ENCODE peak calls at places on chromosome 7, in nine cellular contexts. One of them, this sample, is unnamed.

GRCh38 chr7:26305048-26305868 is 13.6 kb downstream of the SNX10 start:
- DNase-seq in endothelial cell: no peak
- DNase-seq in adrenal gland: peak
- DNase-seq in epithelial cell of esophagus: no peak
- DNase-seq in hepatocyte: peak
- DNase-seq in AG09319: no peak
- DNase-seq in psoas muscle: no peak
- DNase-seq in spleen: peak
- DNase-seq in cardiac fibroblast: no peak
- DNase-seq in this sample: peak

GRCh38 chr7:151844080-151844827 is 32.7 kb downstream of the PRKAG2 start:
- DNase-seq in endothelial cell: no peak
- DNase-seq in adrenal gland: no peak
- DNase-seq in epithelial cell of esophagus: peak
- DNase-seq in hepatocyte: peak
- DNase-seq in AG09319: no peak
- DNase-seq in psoas muscle: no peak
- DNase-seq in spleen: no peak
- DNase-seq in cardiac fibroblast: peak
- DNase-seq in this sample: no peak

GRCh38 chr7:1209097-1209496 is 23.6 kb upstream of the UNCX start:
- DNase-seq in endothelial cell: no peak
- DNase-seq in adrenal gland: no peak
- DNase-seq in epithelial cell of esophagus: no peak
- DNase-seq in hepatocyte: no peak
- DNase-seq in AG09319: no peak
- DNase-seq in psoas muscle: no peak
- DNase-seq in spleen: no peak
- DNase-seq in cardiac fibroblast: no peak
- DNase-seq in this sample: no peak

GRCh38 chr7:100085515-100085914 is 3.3 kb upstream of the COPS6 start:
- DNase-seq in endothelial cell: no peak
- DNase-seq in adrenal gland: no peak
- DNase-seq in epithelial cell of esophagus: no peak
- DNase-seq in hepatocyte: no peak
- DNase-seq in AG09319: no peak
- DNase-seq in psoas muscle: no peak
- DNase-seq in spleen: no peak
- DNase-seq in cardiac fibroblast: no peak
- DNase-seq in this sample: no peak

GRCh38 chr7:98418636-98419315 is 17.9 kb upstream of the BAIAP2L1 start:
- DNase-seq in endothelial cell: no peak
- DNase-seq in adrenal gland: peak
- DNase-seq in epithelial cell of esophagus: peak
- DNase-seq in hepatocyte: peak
- DNase-seq in AG09319: peak
- DNase-seq in psoas muscle: peak
- DNase-seq in spleen: peak
- DNase-seq in cardiac fibroblast: peak
- DNase-seq in this sample: no peak

GRCh38 chr7:1719913-1720312 is 49.8 kb downstream of the ELFN1 start:
- DNase-seq in endothelial cell: no peak
- DNase-seq in adrenal gland: no peak
- DNase-seq in epithelial cell of esophagus: no peak
- DNase-seq in hepatocyte: no peak
- DNase-seq in AG09319: no peak
- DNase-seq in psoas muscle: no peak
- DNase-seq in spleen: no peak
- DNase-seq in cardiac fibroblast: no peak
- DNase-seq in this sample: no peak

GRCh38 chr7:74417419-74417971 is 36.2 kb upstream of the GTF2IRD1 start:
- DNase-seq in endothelial cell: peak
- DNase-seq in adrenal gland: peak
- DNase-seq in epithelial cell of esophagus: peak
- DNase-seq in hepatocyte: peak
- DNase-seq in AG09319: peak
- DNase-seq in psoas muscle: peak
- DNase-seq in spleen: peak
- DNase-seq in cardiac fibroblast: peak
- DNase-seq in this sample: peak

GRCh38 chr7:130914589-130915294 is 180.7 kb upstream of the KLF14 start:
- DNase-seq in endothelial cell: no peak
- DNase-seq in adrenal gland: no peak
- DNase-seq in epithelial cell of esophagus: no peak
- DNase-seq in hepatocyte: no peak
- DNase-seq in AG09319: no peak
- DNase-seq in psoas muscle: no peak
- DNase-seq in spleen: no peak
- DNase-seq in cardiac fibroblast: no peak
- DNase-seq in this sample: no peak

GRCh38 chr7:45915606-45916005 is 5.5 kb downstream of the IGFBP3 start:
- DNase-seq in endothelial cell: no peak
- DNase-seq in adrenal gland: no peak
- DNase-seq in epithelial cell of esophagus: no peak
- DNase-seq in hepatocyte: no peak
- DNase-seq in AG09319: no peak
- DNase-seq in psoas muscle: no peak
- DNase-seq in spleen: no peak
- DNase-seq in cardiac fibroblast: no peak
- DNase-seq in this sample: no peak

GRCh38 chr7:19122018-19122588 is 4.7 kb upstream of the TWIST1 start:
- DNase-seq in endothelial cell: no peak
- DNase-seq in adrenal gland: no peak
- DNase-seq in epithelial cell of esophagus: peak
- DNase-seq in hepatocyte: no peak
- DNase-seq in AG09319: no peak
- DNase-seq in psoas muscle: no peak
- DNase-seq in spleen: no peak
- DNase-seq in cardiac fibroblast: peak
- DNase-seq in this sample: no peak

GRCh38 chr7:128219646-128220045 is 21.4 kb upstream of the LEP start:
- DNase-seq in endothelial cell: no peak
- DNase-seq in adrenal gland: no peak
- DNase-seq in epithelial cell of esophagus: no peak
- DNase-seq in hepatocyte: no peak
- DNase-seq in AG09319: no peak
- DNase-seq in psoas muscle: no peak
- DNase-seq in spleen: no peak
- DNase-seq in cardiac fibroblast: no peak
- DNase-seq in this sample: no peak

GRCh38 chr7:128215281-128215680 is 25.8 kb upstream of the LEP start:
- DNase-seq in endothelial cell: no peak
- DNase-seq in adrenal gland: no peak
- DNase-seq in epithelial cell of esophagus: peak
- DNase-seq in hepatocyte: no peak
- DNase-seq in AG09319: peak
- DNase-seq in psoas muscle: no peak
- DNase-seq in spleen: no peak
- DNase-seq in cardiac fibroblast: peak
- DNase-seq in this sample: no peak

GRCh38 chr7:128215739-128216138 is 25.3 kb upstream of the LEP start:
- DNase-seq in endothelial cell: no peak
- DNase-seq in adrenal gland: no peak
- DNase-seq in epithelial cell of esophagus: no peak
- DNase-seq in hepatocyte: no peak
- DNase-seq in AG09319: peak
- DNase-seq in psoas muscle: no peak
- DNase-seq in spleen: no peak
- DNase-seq in cardiac fibroblast: peak
- DNase-seq in this sample: no peak

GRCh38 chr7:128217030-128217805 is 23.9 kb upstream of the LEP start:
- DNase-seq in endothelial cell: no peak
- DNase-seq in adrenal gland: no peak
- DNase-seq in epithelial cell of esophagus: peak
- DNase-seq in hepatocyte: no peak
- DNase-seq in AG09319: no peak
- DNase-seq in psoas muscle: peak
- DNase-seq in spleen: peak
- DNase-seq in cardiac fibroblast: peak
- DNase-seq in this sample: no peak

DNA sequence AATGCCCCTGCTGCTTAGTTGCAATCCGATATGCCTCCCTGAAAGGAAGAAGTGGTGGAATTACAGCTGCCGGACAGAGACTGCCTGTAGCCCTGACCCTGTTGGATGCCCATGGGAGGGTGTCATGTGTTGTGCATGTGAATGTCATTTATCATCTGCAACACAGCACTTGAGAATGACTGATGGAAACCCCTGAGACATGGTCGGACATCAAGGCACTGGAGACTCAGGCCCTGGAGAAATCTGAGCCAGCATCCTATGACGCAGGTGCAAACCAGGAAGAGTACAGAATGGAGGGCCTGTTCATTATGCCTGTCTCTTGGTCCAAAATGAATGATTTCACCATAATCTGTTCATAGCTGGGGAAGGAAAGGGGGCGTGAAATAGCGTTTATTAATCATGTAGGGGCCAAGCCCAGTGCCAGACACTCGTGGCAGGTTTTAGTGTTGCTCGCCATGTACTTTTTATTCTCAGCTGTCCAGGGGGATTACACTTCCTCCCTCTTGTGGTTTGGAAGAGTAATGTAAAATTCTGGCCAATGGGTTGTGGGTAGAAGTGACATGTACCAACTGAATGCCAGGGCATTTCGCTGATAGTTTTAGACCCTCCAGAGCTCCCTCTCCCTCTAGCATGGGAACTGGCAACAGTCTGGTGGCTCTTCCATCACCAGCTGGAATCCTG is 23.0 kb upstream of the LEP start:
- DNase-seq in endothelial cell: no peak
- DNase-seq in adrenal gland: no peak
- DNase-seq in epithelial cell of esophagus: no peak
- DNase-seq in hepatocyte: no peak
- DNase-seq in AG09319: no peak
- DNase-seq in psoas muscle: no peak
- DNase-seq in spleen: no peak
- DNase-seq in cardiac fibroblast: no peak
- DNase-seq in this sample: no peak
- TF ChIP-seq CTCF in endothelial cell: peak
- TF ChIP-seq CTCF in adrenal gland: no peak
- TF ChIP-seq CTCF in epithelial cell of esophagus: no peak
- TF ChIP-seq CTCF in hepatocyte: no peak
- TF ChIP-seq CTCF in AG09319: no peak
- TF ChIP-seq CTCF in psoas muscle: no peak
- TF ChIP-seq CTCF in spleen: no peak
- TF ChIP-seq CTCF in cardiac fibroblast: peak
- TF ChIP-seq CTCF in this sample: no peak

GRCh38 chr7:155007947-155008346 is 5.0 kb upstream of the PAXIP1 start:
- DNase-seq in endothelial cell: peak
- DNase-seq in adrenal gland: no peak
- DNase-seq in epithelial cell of esophagus: peak
- DNase-seq in hepatocyte: no peak
- DNase-seq in AG09319: no peak
- DNase-seq in psoas muscle: no peak
- DNase-seq in spleen: no peak
- DNase-seq in cardiac fibroblast: peak
- DNase-seq in this sample: no peak

GRCh38 chr7:155011081-155011480 is 8.2 kb upstream of the PAXIP1 start:
- DNase-seq in endothelial cell: no peak
- DNase-seq in adrenal gland: no peak
- DNase-seq in epithelial cell of esophagus: no peak
- DNase-seq in hepatocyte: no peak
- DNase-seq in AG09319: no peak
- DNase-seq in psoas muscle: no peak
- DNase-seq in spleen: no peak
- DNase-seq in cardiac fibroblast: no peak
- DNase-seq in this sample: no peak

GRCh38 chr7:155009570-155010157 is 6.7 kb upstream of the PAXIP1 start:
- DNase-seq in endothelial cell: no peak
- DNase-seq in adrenal gland: no peak
- DNase-seq in epithelial cell of esophagus: peak
- DNase-seq in hepatocyte: no peak
- DNase-seq in AG09319: no peak
- DNase-seq in psoas muscle: no peak
- DNase-seq in spleen: no peak
- DNase-seq in cardiac fibroblast: no peak
- DNase-seq in this sample: no peak
- TF ChIP-seq CTCF in endothelial cell: peak
- TF ChIP-seq CTCF in adrenal gland: peak
- TF ChIP-seq CTCF in epithelial cell of esophagus: peak
- TF ChIP-seq CTCF in hepatocyte: peak
- TF ChIP-seq CTCF in AG09319: peak
- TF ChIP-seq CTCF in psoas muscle: peak
- TF ChIP-seq CTCF in spleen: no peak
- TF ChIP-seq CTCF in cardiac fibroblast: peak
- TF ChIP-seq CTCF in this sample: peak

GRCh38 chr7:11341285-11341944 is 367.7 kb downstream of the PHF14 start:
- DNase-seq in endothelial cell: peak
- DNase-seq in adrenal gland: no peak
- DNase-seq in epithelial cell of esophagus: peak
- DNase-seq in hepatocyte: peak
- DNase-seq in AG09319: no peak
- DNase-seq in psoas muscle: no peak
- DNase-seq in spleen: no peak
- DNase-seq in cardiac fibroblast: peak
- DNase-seq in this sample: no peak
- TF ChIP-seq CTCF in endothelial cell: peak
- TF ChIP-seq CTCF in adrenal gland: peak
- TF ChIP-seq CTCF in epithelial cell of esophagus: peak
- TF ChIP-seq CTCF in hepatocyte: peak
- TF ChIP-seq CTCF in AG09319: peak
- TF ChIP-seq CTCF in psoas muscle: no peak
- TF ChIP-seq CTCF in spleen: no peak
- TF ChIP-seq CTCF in cardiac fibroblast: peak
- TF ChIP-seq CTCF in this sample: peak

GRCh38 chr7:84073476-84073875 is 121.1 kb downstream of the SEMA3A start:
- DNase-seq in endothelial cell: no peak
- DNase-seq in adrenal gland: no peak
- DNase-seq in epithelial cell of esophagus: no peak
- DNase-seq in hepatocyte: no peak
- DNase-seq in AG09319: no peak
- DNase-seq in psoas muscle: no peak
- DNase-seq in spleen: no peak
- DNase-seq in cardiac fibroblast: peak
- DNase-seq in this sample: no peak

GRCh38 chr7:84070770-84071169 is 123.8 kb downstream of the SEMA3A start:
- DNase-seq in endothelial cell: no peak
- DNase-seq in adrenal gland: no peak
- DNase-seq in epithelial cell of esophagus: no peak
- DNase-seq in hepatocyte: no peak
- DNase-seq in AG09319: no peak
- DNase-seq in psoas muscle: no peak
- DNase-seq in spleen: no peak
- DNase-seq in cardiac fibroblast: no peak
- DNase-seq in this sample: no peak

GRCh38 chr7:84069036-84069435 is 125.6 kb downstream of the SEMA3A start:
- DNase-seq in endothelial cell: no peak
- DNase-seq in adrenal gland: no peak
- DNase-seq in epithelial cell of esophagus: peak
- DNase-seq in hepatocyte: no peak
- DNase-seq in AG09319: no peak
- DNase-seq in psoas muscle: no peak
- DNase-seq in spleen: no peak
- DNase-seq in cardiac fibroblast: peak
- DNase-seq in this sample: no peak

DNA sequence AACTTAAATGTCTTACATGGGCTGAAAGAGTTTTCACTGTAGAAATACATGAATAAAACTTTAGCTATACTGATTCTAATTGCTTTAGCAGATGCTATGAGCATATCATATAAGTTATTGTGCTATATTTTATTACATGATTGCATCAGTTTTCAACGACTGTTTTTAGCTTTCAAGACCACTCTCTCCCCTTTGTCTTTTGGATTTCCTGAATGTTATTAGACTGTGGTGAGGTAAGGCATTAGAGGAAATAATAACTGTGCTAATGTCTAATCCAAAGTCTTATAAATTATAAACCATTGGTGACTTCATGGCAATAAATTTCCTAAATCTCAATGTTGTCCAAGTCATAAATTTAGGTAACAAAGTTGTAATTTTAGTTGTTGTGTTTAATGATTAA is 124.5 kb downstream of the SEMA3A start:
- DNase-seq in endothelial cell: no peak
- DNase-seq in adrenal gland: no peak
- DNase-seq in epithelial cell of esophagus: no peak
- DNase-seq in hepatocyte: no peak
- DNase-seq in AG09319: no peak
- DNase-seq in psoas muscle: no peak
- DNase-seq in spleen: no peak
- DNase-seq in cardiac fibroblast: no peak
- DNase-seq in this sample: no peak
- TF ChIP-seq CTCF in endothelial cell: no peak
- TF ChIP-seq CTCF in adrenal gland: no peak
- TF ChIP-seq CTCF in epithelial cell of esophagus: no peak
- TF ChIP-seq CTCF in hepatocyte: no peak
- TF ChIP-seq CTCF in AG09319: no peak
- TF ChIP-seq CTCF in psoas muscle: no peak
- TF ChIP-seq CTCF in spleen: no peak
- TF ChIP-seq CTCF in cardiac fibroblast: no peak
- TF ChIP-seq CTCF in this sample: no peak